ENCODE peak calls at places on chromosomes 7 and 10, in seven cellular contexts. T is CD4-positive, CD25-positive, alpha-beta regulatory T cell; J is T-helper 17 cell; K is right lobe of liver; C is left lobe of liver; D is NCI-H2081; I is lower lobe of right lung. P is an unnamed sample.
A peak's percentile ranks its signal among the peaks of the same experiment; 100 is the strongest.

GRCh38 chr7:18573410-18574234 is 78.1 kb downstream of the HDAC9 start:
- DNase-seq in D (no peak), K (no peak), J (no peak), I (no peak), C (no peak), T (no peak), P (no peak)

GRCh38 chr10:59907918-59908807 is 1.8 kb upstream of the CCDC6 start:
- DNase-seq in K (peak; percentile 54), I (peak; percentile 60), C (peak; percentile 58), D (peak; percentile 11), T (peak; percentile 15), J (no peak), P (peak; percentile 75)

GRCh38 chr7:30750574-30751256 is 1.2 kb upstream of the INMT start:
- DNase-seq in J (no peak), K (no peak), C (no peak), T (no peak), D (no peak), I (peak; percentile 66), P (no peak)

GRCh38 chr7:114825423-114825951 is 96.4 kb upstream of the MDFIC start:
- DNase-seq in T (no peak), C (no peak), J (no peak), I (no peak), K (no peak), D (no peak), P (no peak)

GRCh38 chr7:135717686-135718085 is 10.3 kb downstream of the SLC13A4 start:
- DNase-seq in T (no peak), K (no peak), J (no peak), D (no peak), I (no peak), C (no peak), P (no peak)

GRCh38 chr7:46545790-46546189 is 624.7 kb upstream of the IGFBP3 start:
- DNase-seq in I (no peak), K (no peak), D (no peak), C (no peak), T (no peak), J (no peak), P (peak; percentile 67)

GRCh38 chr10:131041361-131041916 is 270.1 kb downstream of the TCERG1L start:
- DNase-seq in C (no peak), T (no peak), K (no peak), J (no peak), D (peak; percentile 28), I (no peak), P (no peak)

GRCh38 chr10:84334806-84335205 is 6.4 kb downstream of the CCSER2 start:
- DNase-seq in D (no peak), K (no peak), J (no peak), I (no peak), C (no peak), T (no peak), P (no peak)

GRCh38 chr10:59812541-59813122 is 59.4 kb upstream of the MRLN start:
- DNase-seq in J (no peak), C (no peak), D (no peak), I (no peak), T (no peak), K (no peak), P (no peak)

GRCh38 chr7:99036531-99037175 is 107.3 kb downstream of the SMURF1 start:
- DNase-seq in J (no peak), T (no peak), C (no peak), K (no peak), I (no peak), D (no peak), P (no peak)

GRCh38 chr10:34109952-34110702 is 705.0 kb downstream of the PARD3 start:
- DNase-seq in C (no peak), J (no peak), T (no peak), I (no peak), K (no peak), D (no peak), P (no peak)

GRCh38 chr10:93384006-93384405 is 98.1 kb downstream of the MYOF start:
- DNase-seq in D (no peak), I (no peak), T (no peak), J (no peak), C (no peak), K (no peak), P (no peak)

GRCh38 chr7:35799846-35800717 is 775 bp upstream of the SEPTIN7 start:
- DNase-seq in T (peak; percentile 77), J (peak; percentile 63), C (peak; percentile 85), K (peak; percentile 85), I (peak; percentile 92), D (peak; percentile 86), P (peak; percentile 85)

P was measured in dermis microvascular lymphatic vessel endothelial cell.